ENCODE peak calls at places on chromosomes 12 and 14, in five cellular contexts. V is left lung, Z is tibial nerve, Q is lung, Y is astrocyte. A is an unnamed sample.

GRCh38 chr12:94725375-94726168 is 75.2 kb upstream of the TMCC3 start:
- DNase-seq in V (no peak), Z (no peak), Q (no peak), Y (peak), A (peak)

GRCh38 chr12:16914853-16915252 is 308.9 kb upstream of the LMO3 start:
- DNase-seq in V (no peak), Z (no peak), Q (no peak), Y (no peak), A (no peak)

GRCh38 chr12:49368240-49368600 is 958 bp downstream of the SPATS2 start:
- DNase-seq in V (no peak), Z (no peak), Q (no peak), Y (no peak), A (no peak)

GRCh38 chr12:6310771-6311610 is 509 bp downstream of the PLEKHG6 start:
- DNase-seq in V (no peak), Z (no peak), Q (no peak), Y (no peak), A (no peak)

GRCh38 chr12:107461222-107461980 is 224.2 kb upstream of the PWP1 start:
- DNase-seq in V (no peak), Z (no peak), Q (no peak), Y (peak), A (no peak)

GRCh38 chr14:54902521-54903420 is at the start of gene GCH1:
- DNase-seq in V (peak), Z (no peak), Q (peak), Y (peak), A (peak)

GRCh38 chr12:93137656-93138612 is 208.8 kb upstream of the EEA1 start:
- DNase-seq in V (no peak), Z (no peak), Q (no peak), Y (peak), A (no peak)

GRCh38 chr12:107418976-107419375 is 266.6 kb upstream of the PWP1 start:
- DNase-seq in V (no peak), Z (no peak), Q (no peak), Y (no peak), A (no peak)

GRCh38 chr14:35384386-35385041 is 20.0 kb downstream of the NFKBIA start:
- DNase-seq in V (no peak), Z (no peak), Q (no peak), Y (peak), A (no peak)

GRCh38 chr14:77804592-77804991 is 4.7 kb downstream of the ADCK1 start:
- DNase-seq in V (no peak), Z (no peak), Q (no peak), Y (no peak), A (no peak)

GRCh38 chr12:3168775-3169221 is 91.6 kb downstream of the TSPAN9 start:
- DNase-seq in V (no peak), Z (no peak), Q (no peak), Y (peak), A (no peak)

GRCh38 chr12:7090222-7090998 is 1.8 kb downstream of the C1R start:
- DNase-seq in V (no peak), Z (no peak), Q (no peak), Y (no peak), A (no peak)

GRCh38 chr12:88084210-88084609 is 55.0 kb upstream of the C12orf50 start:
- DNase-seq in V (no peak), Z (no peak), Q (no peak), Y (no peak), A (no peak)

GRCh38 chr14:20334017-20334416 is 938 bp upstream of the CCNB1IP1 start:
- DNase-seq in V (no peak), Z (no peak), Q (no peak), Y (no peak), A (no peak)

GRCh38 chr14:91228112-91229004 is 16.1 kb downstream of the GPR68 start:
- DNase-seq in V (no peak), Z (no peak), Q (no peak), Y (peak), A (no peak)

GRCh38 chr12:58557156-58557555 is 363.1 kb downstream of the LRIG3 start:
- DNase-seq in V (no peak), Z (no peak), Q (no peak), Y (peak), A (no peak)

GRCh38 chr12:66241061-66242043 is 52.3 kb downstream of the IRAK3 start:
- DNase-seq in V (no peak), Z (no peak), Q (no peak), Y (peak), A (no peak)

GRCh38 chr12:118526255-118527095 is 150.1 kb downstream of the SUDS3 start:
- DNase-seq in V (no peak), Z (no peak), Q (no peak), Y (no peak), A (no peak)

GRCh38 chr12:34404377-34405285 is 382.3 kb downstream of the ALG10 start:
- DNase-seq in V (peak), Z (peak), Q (peak), Y (no peak), A (no peak)

GRCh38 chr14:55721353-55721752 is 141.3 kb downstream of the KTN1 start:
- DNase-seq in V (no peak), Z (no peak), Q (no peak), Y (peak), A (no peak)

GRCh38 chr14:106493962-106494823 is 967.8 kb downstream of the TMEM121 start:
- DNase-seq in V (no peak), Z (no peak), Q (no peak), Y (no peak), A (no peak)

GRCh38 chr12:122893208-122894151 is 2.4 kb downstream of the VPS37B start:
- DNase-seq in V (no peak), Z (no peak), Q (no peak), Y (no peak), A (no peak)
- H3K4me3 ChIP-seq in V (peak), Z (no peak), Q (no peak), Y (peak), A (no peak)

GRCh38 chr12:76789335-76790050 is 25.6 kb downstream of the ZDHHC17 start:
- DNase-seq in V (no peak), Z (no peak), Q (no peak), Y (no peak), A (no peak)
- TF ChIP-seq CTCF in V (no peak), Z (no peak), Q (no peak), Y (no peak), A (no peak)

GRCh38 chr12:110699591-110700445 is 10.9 kb upstream of the HVCN1 start:
- DNase-seq in V (no peak), Z (no peak), Q (no peak), Y (no peak), A (no peak)
- H3K4me3 ChIP-seq in V (no peak), Z (no peak), Q (no peak), Y (no peak), A (no peak)

GRCh38 chr14:76350671-76351070 is 25.3 kb upstream of the ESRRB start:
- DNase-seq in V (no peak), Z (no peak), Q (no peak), Y (no peak), A (no peak)
- TF ChIP-seq CTCF in V (no peak), Z (no peak), Q (no peak), Y (no peak), A (no peak)

A was measured in LNCaP clone FGC.